ENCODE peak calls at places on chromosomes 1 and 21, in ten cellular contexts. One of them, this sample, is unnamed.

GRCh38 chr1:219549215-219549614 is 63.7 kb downstream of the ZC3H11B start:
- DNase-seq in CD4-positive, CD25-positive, alpha-beta regulatory T cell: no peak
- DNase-seq in GM10248: no peak
- DNase-seq in Peyer's patch: no peak
- DNase-seq in NCI-H1092: no peak
- DNase-seq in HEK293T: no peak
- DNase-seq in iris pigment epithelial cell: peak
- DNase-seq in WTC11: no peak
- DNase-seq in lower lobe of right lung: no peak
- DNase-seq in ureter: no peak
- DNase-seq in this sample: no peak

GRCh38 chr1:117600966-117601365 is 4.9 kb upstream of the TENT5C start:
- DNase-seq in NCI-H1092: no peak
- DNase-seq in Peyer's patch: no peak
- DNase-seq in WTC11: no peak
- DNase-seq in HEK293T: no peak
- DNase-seq in lower lobe of right lung: no peak
- DNase-seq in ureter: no peak
- DNase-seq in GM10248: no peak
- DNase-seq in CD4-positive, CD25-positive, alpha-beta regulatory T cell: no peak
- DNase-seq in iris pigment epithelial cell: peak
- DNase-seq in this sample: no peak

GRCh38 chr1:59549903-59550302 is 253.0 kb downstream of the FGGY start:
- DNase-seq in NCI-H1092: no peak
- DNase-seq in WTC11: no peak
- DNase-seq in ureter: no peak
- DNase-seq in iris pigment epithelial cell: peak
- DNase-seq in HEK293T: no peak
- DNase-seq in CD4-positive, CD25-positive, alpha-beta regulatory T cell: no peak
- DNase-seq in Peyer's patch: no peak
- DNase-seq in GM10248: no peak
- DNase-seq in lower lobe of right lung: peak
- DNase-seq in this sample: no peak

GRCh38 chr1:147207192-147207591 is 17.9 kb downstream of the FMO5 start:
- DNase-seq in Peyer's patch: no peak
- DNase-seq in CD4-positive, CD25-positive, alpha-beta regulatory T cell: no peak
- DNase-seq in iris pigment epithelial cell: no peak
- DNase-seq in lower lobe of right lung: no peak
- DNase-seq in ureter: no peak
- DNase-seq in GM10248: no peak
- DNase-seq in HEK293T: no peak
- DNase-seq in WTC11: no peak
- DNase-seq in NCI-H1092: no peak
- DNase-seq in this sample: no peak

GRCh38 chr1:207673399-207673798 is 28.5 kb downstream of the CR1L start:
- DNase-seq in GM10248: no peak
- DNase-seq in lower lobe of right lung: no peak
- DNase-seq in WTC11: no peak
- DNase-seq in HEK293T: no peak
- DNase-seq in Peyer's patch: no peak
- DNase-seq in iris pigment epithelial cell: peak
- DNase-seq in CD4-positive, CD25-positive, alpha-beta regulatory T cell: no peak
- DNase-seq in NCI-H1092: no peak
- DNase-seq in ureter: no peak
- DNase-seq in this sample: no peak

GRCh38 chr1:208251015-208251414 is 6.8 kb upstream of the PLXNA2 start:
- DNase-seq in Peyer's patch: no peak
- DNase-seq in lower lobe of right lung: no peak
- DNase-seq in WTC11: no peak
- DNase-seq in NCI-H1092: no peak
- DNase-seq in iris pigment epithelial cell: no peak
- DNase-seq in ureter: no peak
- DNase-seq in HEK293T: no peak
- DNase-seq in CD4-positive, CD25-positive, alpha-beta regulatory T cell: no peak
- DNase-seq in GM10248: no peak
- DNase-seq in this sample: no peak

GRCh38 chr1:67347688-67348472 is 40.2 kb downstream of the IL12RB2 start:
- DNase-seq in HEK293T: peak
- DNase-seq in GM10248: peak
- DNase-seq in NCI-H1092: peak
- DNase-seq in WTC11: peak
- DNase-seq in lower lobe of right lung: no peak
- DNase-seq in Peyer's patch: no peak
- DNase-seq in CD4-positive, CD25-positive, alpha-beta regulatory T cell: peak
- DNase-seq in iris pigment epithelial cell: peak
- DNase-seq in ureter: no peak
- DNase-seq in this sample: peak

GRCh38 chr1:19435181-19435580 is 50.2 kb downstream of the CAPZB start:
- DNase-seq in GM10248: no peak
- DNase-seq in NCI-H1092: no peak
- DNase-seq in ureter: no peak
- DNase-seq in HEK293T: no peak
- DNase-seq in WTC11: no peak
- DNase-seq in CD4-positive, CD25-positive, alpha-beta regulatory T cell: no peak
- DNase-seq in Peyer's patch: no peak
- DNase-seq in iris pigment epithelial cell: peak
- DNase-seq in lower lobe of right lung: no peak
- DNase-seq in this sample: no peak

GRCh38 chr21:40631201-40631600 is 215.8 kb downstream of the DSCAM start:
- DNase-seq in GM10248: no peak
- DNase-seq in HEK293T: no peak
- DNase-seq in CD4-positive, CD25-positive, alpha-beta regulatory T cell: no peak
- DNase-seq in ureter: no peak
- DNase-seq in WTC11: no peak
- DNase-seq in iris pigment epithelial cell: no peak
- DNase-seq in Peyer's patch: no peak
- DNase-seq in lower lobe of right lung: no peak
- DNase-seq in NCI-H1092: no peak
- DNase-seq in this sample: no peak

GRCh38 chr1:115230281-115230680 is 107.8 kb downstream of the NGF start:
- DNase-seq in NCI-H1092: no peak
- DNase-seq in WTC11: no peak
- DNase-seq in GM10248: no peak
- DNase-seq in lower lobe of right lung: no peak
- DNase-seq in ureter: no peak
- DNase-seq in CD4-positive, CD25-positive, alpha-beta regulatory T cell: no peak
- DNase-seq in iris pigment epithelial cell: no peak
- DNase-seq in HEK293T: no peak
- DNase-seq in Peyer's patch: no peak
- DNase-seq in this sample: no peak

GRCh38 chr1:12009318-12010001 is 9.8 kb upstream of the MIIP start:
- DNase-seq in GM10248: no peak
- DNase-seq in HEK293T: no peak
- DNase-seq in Peyer's patch: peak
- DNase-seq in iris pigment epithelial cell: no peak
- DNase-seq in lower lobe of right lung: no peak
- DNase-seq in ureter: no peak
- DNase-seq in NCI-H1092: no peak
- DNase-seq in CD4-positive, CD25-positive, alpha-beta regulatory T cell: no peak
- DNase-seq in WTC11: no peak
- DNase-seq in this sample: no peak

GRCh38 chr1:179550753-179551682 is 24.7 kb downstream of the NPHS2 start:
- DNase-seq in Peyer's patch: no peak
- DNase-seq in iris pigment epithelial cell: peak
- DNase-seq in NCI-H1092: no peak
- DNase-seq in CD4-positive, CD25-positive, alpha-beta regulatory T cell: no peak
- DNase-seq in GM10248: no peak
- DNase-seq in WTC11: no peak
- DNase-seq in HEK293T: no peak
- DNase-seq in ureter: no peak
- DNase-seq in lower lobe of right lung: no peak
- DNase-seq in this sample: no peak